ENCODE peak calls at places on chromosomes 6 and 20, in six cellular contexts. One of them, this sample, is unnamed.

GRCh38 chr6:106046116-106046853 is 39.9 kb upstream of the PRDM1 start:
- DNase-seq in effector memory CD4-positive, alpha-beta T cell: no peak
- DNase-seq in mesenchymal stem cell: no peak
- DNase-seq in psoas muscle: no peak
- DNase-seq in hepatocyte: peak; percentile 77
- DNase-seq in heart right ventricle: no peak
- DNase-seq in this sample: no peak

GRCh38 chr6:83472767-83473166 is 39.6 kb upstream of the PRSS35 start:
- DNase-seq in effector memory CD4-positive, alpha-beta T cell: no peak
- DNase-seq in mesenchymal stem cell: no peak
- DNase-seq in psoas muscle: no peak
- DNase-seq in hepatocyte: no peak
- DNase-seq in heart right ventricle: no peak
- DNase-seq in this sample: no peak

GRCh38 chr20:48209102-48209501 is 423.8 kb upstream of the SULF2 start:
- DNase-seq in effector memory CD4-positive, alpha-beta T cell: no peak
- DNase-seq in mesenchymal stem cell: no peak
- DNase-seq in psoas muscle: no peak
- DNase-seq in hepatocyte: no peak
- DNase-seq in heart right ventricle: no peak
- DNase-seq in this sample: no peak

GRCh38 chr20:57244627-57245214 is 21.7 kb downstream of the BMP7 start:
- DNase-seq in effector memory CD4-positive, alpha-beta T cell: no peak
- DNase-seq in mesenchymal stem cell: no peak
- DNase-seq in psoas muscle: no peak
- DNase-seq in hepatocyte: no peak
- DNase-seq in heart right ventricle: no peak
- DNase-seq in this sample: no peak

GRCh38 chr6:158536891-158537798 is 22.7 kb upstream of the TMEM181 start:
- DNase-seq in effector memory CD4-positive, alpha-beta T cell: peak; percentile 20
- DNase-seq in mesenchymal stem cell: peak; percentile 36
- DNase-seq in psoas muscle: no peak
- DNase-seq in hepatocyte: peak; percentile 70
- DNase-seq in heart right ventricle: no peak
- DNase-seq in this sample: no peak

GRCh38 chr6:11323666-11324452 is 91.4 kb upstream of the NEDD9 start:
- DNase-seq in effector memory CD4-positive, alpha-beta T cell: no peak
- DNase-seq in mesenchymal stem cell: no peak
- DNase-seq in psoas muscle: no peak
- DNase-seq in hepatocyte: peak; percentile 33
- DNase-seq in heart right ventricle: no peak
- DNase-seq in this sample: peak; percentile 29

GRCh38 chr6:139982652-139983051 is 608.2 kb upstream of the CITED2 start:
- DNase-seq in effector memory CD4-positive, alpha-beta T cell: no peak
- DNase-seq in mesenchymal stem cell: peak; percentile 78
- DNase-seq in psoas muscle: no peak
- DNase-seq in hepatocyte: no peak
- DNase-seq in heart right ventricle: no peak
- DNase-seq in this sample: no peak

GRCh38 chr6:20468179-20468578 is 66.1 kb upstream of the CDKAL1 start:
- DNase-seq in effector memory CD4-positive, alpha-beta T cell: no peak
- DNase-seq in mesenchymal stem cell: no peak
- DNase-seq in psoas muscle: no peak
- DNase-seq in hepatocyte: no peak
- DNase-seq in heart right ventricle: no peak
- DNase-seq in this sample: no peak

GRCh38 chr6:88671624-88672023 is 291.8 kb downstream of the RNGTT start:
- DNase-seq in effector memory CD4-positive, alpha-beta T cell: no peak
- DNase-seq in mesenchymal stem cell: no peak
- DNase-seq in psoas muscle: no peak
- DNase-seq in hepatocyte: no peak
- DNase-seq in heart right ventricle: no peak
- DNase-seq in this sample: no peak

GRCh38 chr6:19349429-19349828 is 487.7 kb upstream of the ID4 start:
- DNase-seq in effector memory CD4-positive, alpha-beta T cell: no peak
- DNase-seq in mesenchymal stem cell: no peak
- DNase-seq in psoas muscle: no peak
- DNase-seq in hepatocyte: no peak
- DNase-seq in heart right ventricle: no peak
- DNase-seq in this sample: no peak

GRCh38 chr6:45637611-45638257 is 260.0 kb upstream of the SUPT3H start:
- DNase-seq in effector memory CD4-positive, alpha-beta T cell: no peak
- DNase-seq in mesenchymal stem cell: no peak
- DNase-seq in psoas muscle: no peak
- DNase-seq in hepatocyte: peak; percentile 48
- DNase-seq in heart right ventricle: no peak
- DNase-seq in this sample: no peak

GRCh38 chr20:51313275-51313898 is 229.1 kb downstream of the NFATC2 start:
- DNase-seq in effector memory CD4-positive, alpha-beta T cell: no peak
- DNase-seq in mesenchymal stem cell: no peak
- DNase-seq in psoas muscle: no peak
- DNase-seq in hepatocyte: no peak
- DNase-seq in heart right ventricle: no peak
- DNase-seq in this sample: no peak

GRCh38 chr6:12363651-12364381 is 73.7 kb downstream of the EDN1 start:
- DNase-seq in effector memory CD4-positive, alpha-beta T cell: no peak
- DNase-seq in mesenchymal stem cell: no peak
- DNase-seq in psoas muscle: no peak
- DNase-seq in hepatocyte: peak; percentile 77
- DNase-seq in heart right ventricle: no peak
- DNase-seq in this sample: no peak

GRCh38 chr20:44089987-44090674 is 96.9 kb downstream of the JPH2 start:
- DNase-seq in effector memory CD4-positive, alpha-beta T cell: no peak
- DNase-seq in mesenchymal stem cell: peak; percentile 73
- DNase-seq in psoas muscle: no peak
- DNase-seq in hepatocyte: peak; percentile 44
- DNase-seq in heart right ventricle: no peak
- DNase-seq in this sample: no peak

GRCh38 chr6:155517282-155517681 is 61.6 kb upstream of the NOX3 start:
- DNase-seq in effector memory CD4-positive, alpha-beta T cell: no peak
- DNase-seq in mesenchymal stem cell: no peak
- DNase-seq in psoas muscle: no peak
- DNase-seq in hepatocyte: no peak
- DNase-seq in heart right ventricle: no peak
- DNase-seq in this sample: no peak

GRCh38 chr6:103893082-103893481 is 966.6 kb downstream of the HACE1 start:
- DNase-seq in effector memory CD4-positive, alpha-beta T cell: no peak
- DNase-seq in mesenchymal stem cell: peak; percentile 25
- DNase-seq in psoas muscle: no peak
- DNase-seq in hepatocyte: peak; percentile 19
- DNase-seq in heart right ventricle: no peak
- DNase-seq in this sample: no peak

GRCh38 chr20:12970372-12970821 is 38.4 kb upstream of the SPTLC3 start:
- DNase-seq in effector memory CD4-positive, alpha-beta T cell: no peak
- DNase-seq in mesenchymal stem cell: peak; percentile 60
- DNase-seq in psoas muscle: no peak
- DNase-seq in hepatocyte: peak; percentile 60
- DNase-seq in heart right ventricle: no peak
- DNase-seq in this sample: no peak

GRCh38 chr6:117352466-117353081 is 73.2 kb downstream of the ROS1 start:
- DNase-seq in effector memory CD4-positive, alpha-beta T cell: no peak
- DNase-seq in mesenchymal stem cell: peak; percentile 28
- DNase-seq in psoas muscle: no peak
- DNase-seq in hepatocyte: peak; percentile 37
- DNase-seq in heart right ventricle: no peak
- DNase-seq in this sample: no peak

GRCh38 chr6:132087391-132087790 is 136.2 kb upstream of the CCN2 start:
- DNase-seq in effector memory CD4-positive, alpha-beta T cell: no peak
- DNase-seq in mesenchymal stem cell: peak; percentile 16
- DNase-seq in psoas muscle: no peak
- DNase-seq in hepatocyte: no peak
- DNase-seq in heart right ventricle: no peak
- DNase-seq in this sample: no peak

GRCh38 chr6:138647006-138647405 is 126.6 kb upstream of the CCDC28A start:
- DNase-seq in effector memory CD4-positive, alpha-beta T cell: no peak
- DNase-seq in mesenchymal stem cell: no peak
- DNase-seq in psoas muscle: no peak
- DNase-seq in hepatocyte: no peak
- DNase-seq in heart right ventricle: no peak
- DNase-seq in this sample: no peak

GRCh38 chr20:50120935-50121693 is 8.2 kb upstream of the UBE2V1 start:
- DNase-seq in effector memory CD4-positive, alpha-beta T cell: peak; percentile 36
- DNase-seq in mesenchymal stem cell: peak; percentile 67
- DNase-seq in psoas muscle: peak; percentile 85
- DNase-seq in hepatocyte: peak; percentile 61
- DNase-seq in heart right ventricle: peak; percentile 58
- DNase-seq in this sample: peak; percentile 48

GRCh38 chr6:158068893-158069799 is 87.5 kb downstream of the SYNJ2 start:
- DNase-seq in effector memory CD4-positive, alpha-beta T cell: no peak
- DNase-seq in mesenchymal stem cell: peak; percentile 25
- DNase-seq in psoas muscle: no peak
- DNase-seq in hepatocyte: peak; percentile 78
- DNase-seq in heart right ventricle: no peak
- DNase-seq in this sample: no peak

GRCh38 chr6:32847004-32847403 is 3.2 kb upstream of the PSMB8 start:
- DNase-seq in effector memory CD4-positive, alpha-beta T cell: no peak
- DNase-seq in mesenchymal stem cell: no peak
- DNase-seq in psoas muscle: no peak
- DNase-seq in hepatocyte: no peak
- DNase-seq in heart right ventricle: no peak
- DNase-seq in this sample: no peak

GRCh38 chr6:75268121-75268987 is 16.2 kb downstream of the TMEM30A start:
- DNase-seq in effector memory CD4-positive, alpha-beta T cell: no peak
- DNase-seq in mesenchymal stem cell: peak; percentile 62
- DNase-seq in psoas muscle: no peak
- DNase-seq in hepatocyte: no peak
- DNase-seq in heart right ventricle: no peak
- DNase-seq in this sample: no peak

GRCh38 chr6:90156861-90157260 is 139.8 kb downstream of the BACH2 start:
- DNase-seq in effector memory CD4-positive, alpha-beta T cell: peak; percentile 17
- DNase-seq in mesenchymal stem cell: no peak
- DNase-seq in psoas muscle: no peak
- DNase-seq in hepatocyte: no peak
- DNase-seq in heart right ventricle: no peak
- DNase-seq in this sample: no peak

GRCh38 chr20:59829415-59830106 is 103.9 kb downstream of the SYCP2 start:
- DNase-seq in effector memory CD4-positive, alpha-beta T cell: no peak
- DNase-seq in mesenchymal stem cell: no peak
- DNase-seq in psoas muscle: no peak
- DNase-seq in hepatocyte: no peak
- DNase-seq in heart right ventricle: no peak
- DNase-seq in this sample: peak; percentile 12

GRCh38 chr6:150269857-150270223 is 99.0 kb upstream of the IYD start:
- DNase-seq in effector memory CD4-positive, alpha-beta T cell: no peak
- DNase-seq in mesenchymal stem cell: no peak
- DNase-seq in psoas muscle: no peak
- DNase-seq in hepatocyte: peak; percentile 72
- DNase-seq in heart right ventricle: no peak
- DNase-seq in this sample: no peak

GRCh38 chr20:1569417-1569861 is 11.9 kb upstream of the SIRPD start:
- DNase-seq in effector memory CD4-positive, alpha-beta T cell: no peak
- DNase-seq in mesenchymal stem cell: no peak
- DNase-seq in psoas muscle: no peak
- DNase-seq in hepatocyte: peak; percentile 1
- DNase-seq in heart right ventricle: no peak
- DNase-seq in this sample: no peak

GRCh38 chr6:5390177-5390576 is 128.9 kb downstream of the FARS2 start:
- DNase-seq in effector memory CD4-positive, alpha-beta T cell: no peak
- DNase-seq in mesenchymal stem cell: no peak
- DNase-seq in psoas muscle: no peak
- DNase-seq in hepatocyte: no peak
- DNase-seq in heart right ventricle: no peak
- DNase-seq in this sample: no peak

DNA sequence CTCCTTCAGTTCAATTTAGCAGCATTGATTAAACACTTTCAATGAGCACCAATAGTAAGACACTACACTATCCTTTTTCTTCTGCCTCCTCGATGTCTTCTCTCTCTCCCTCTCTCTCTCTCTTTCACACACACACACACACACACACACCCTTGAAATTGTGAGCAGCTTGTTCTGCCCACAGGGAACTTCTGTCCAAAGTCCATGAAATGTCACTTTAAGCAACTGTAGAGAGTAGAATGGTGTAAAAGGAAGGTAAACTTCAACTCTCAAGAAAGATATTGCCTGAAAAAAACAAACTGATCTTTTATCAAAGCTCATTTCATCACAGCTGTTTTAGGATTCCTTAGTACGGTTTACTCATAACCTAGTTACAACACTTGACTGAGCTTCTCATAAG is 107.1 kb downstream of the TNFRSF21 start:
- DNase-seq in effector memory CD4-positive, alpha-beta T cell: no peak
- DNase-seq in mesenchymal stem cell: no peak
- DNase-seq in psoas muscle: no peak
- DNase-seq in hepatocyte: no peak
- DNase-seq in heart right ventricle: no peak
- DNase-seq in this sample: no peak
- H3K4me1 ChIP-seq in effector memory CD4-positive, alpha-beta T cell: no peaks in the 10 kb centered on the region
- H3K4me1 ChIP-seq in mesenchymal stem cell: no peaks in the 10 kb centered on the region
- H3K4me1 ChIP-seq in psoas muscle: no peaks in the 10 kb centered on the region
- H3K4me1 ChIP-seq in hepatocyte: peaks cover 5% of the 10 kb centered on the region
- H3K4me1 ChIP-seq in heart right ventricle: no peaks in the 10 kb centered on the region
- H3K4me1 ChIP-seq in this sample: no peaks in the 10 kb centered on the region

DNA sequence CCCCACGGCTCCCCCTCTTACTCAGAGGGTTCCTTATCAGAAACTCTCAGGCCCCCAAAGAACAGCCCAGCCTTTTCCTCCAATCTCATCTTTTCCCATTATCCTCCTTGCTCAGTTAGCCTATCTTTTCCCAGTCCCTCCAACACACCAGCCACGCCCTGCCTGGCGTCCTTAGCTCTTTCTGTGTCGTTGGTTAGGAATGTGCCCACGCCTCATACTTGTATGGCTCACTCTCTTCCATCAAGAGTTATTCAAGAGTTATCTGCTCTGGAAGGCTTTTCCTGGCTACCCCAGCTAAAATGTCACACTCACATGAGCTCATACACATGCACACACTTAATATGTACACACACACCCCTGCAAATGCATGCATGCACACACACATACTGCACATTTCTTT is 37.5 kb downstream of the SLC2A10 start:
- DNase-seq in effector memory CD4-positive, alpha-beta T cell: no peak
- DNase-seq in mesenchymal stem cell: no peak
- DNase-seq in psoas muscle: no peak
- DNase-seq in hepatocyte: peak; percentile 50
- DNase-seq in heart right ventricle: no peak
- DNase-seq in this sample: no peak
- H3K27ac ChIP-seq in effector memory CD4-positive, alpha-beta T cell: no peak overlapping the region
- H3K27ac ChIP-seq in mesenchymal stem cell: no peak overlapping the region
- H3K27ac ChIP-seq in psoas muscle: no peak overlapping the region
- H3K27ac ChIP-seq in hepatocyte: no peak overlapping the region
- H3K27ac ChIP-seq in heart right ventricle: no peak overlapping the region
- H3K27ac ChIP-seq in this sample: no peak overlapping the region

DNA sequence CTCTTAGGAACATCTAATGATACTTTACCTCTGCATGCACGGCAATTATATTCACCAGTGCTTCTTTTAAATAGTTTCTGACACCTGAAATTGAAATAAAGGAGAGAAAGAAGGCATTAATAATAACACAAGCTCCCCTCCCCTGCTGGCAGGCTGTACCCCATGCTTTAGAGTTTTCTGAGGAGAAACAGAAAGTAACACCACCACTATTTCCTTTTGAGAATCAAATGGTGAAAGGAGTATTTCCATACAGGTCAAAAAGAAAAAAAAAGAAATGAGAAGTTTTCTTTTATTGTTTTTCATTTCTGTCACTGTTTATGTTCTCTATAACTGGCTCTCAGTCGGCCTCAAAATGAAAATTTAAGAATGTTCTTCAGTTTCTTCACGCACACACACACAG is 108.1 kb downstream of the IRF4 start:
- DNase-seq in effector memory CD4-positive, alpha-beta T cell: no peak
- DNase-seq in mesenchymal stem cell: peak; percentile 11
- DNase-seq in psoas muscle: no peak
- DNase-seq in hepatocyte: no peak
- DNase-seq in heart right ventricle: no peak
- DNase-seq in this sample: no peak
- H3K4me1 ChIP-seq in effector memory CD4-positive, alpha-beta T cell: peaks cover 19% of the 10 kb centered on the region
- H3K4me1 ChIP-seq in mesenchymal stem cell: no peaks in the 10 kb centered on the region
- H3K4me1 ChIP-seq in psoas muscle: no peaks in the 10 kb centered on the region
- H3K4me1 ChIP-seq in hepatocyte: no peaks in the 10 kb centered on the region
- H3K4me1 ChIP-seq in heart right ventricle: no peaks in the 10 kb centered on the region
- H3K4me1 ChIP-seq in this sample: peaks cover 6% of the 10 kb centered on the region

GRCh38 chr20:37902504-37903313 is at the start of gene VSTM2L:
- DNase-seq in effector memory CD4-positive, alpha-beta T cell: no peak
- DNase-seq in mesenchymal stem cell: peak; percentile 28
- DNase-seq in psoas muscle: no peak
- DNase-seq in hepatocyte: peak; percentile 65
- DNase-seq in heart right ventricle: no peak
- DNase-seq in this sample: no peak
- H3K27ac ChIP-seq in effector memory CD4-positive, alpha-beta T cell: no peak within 1 kb of the TSS
- H3K27ac ChIP-seq in mesenchymal stem cell: no peak within 1 kb of the TSS
- H3K27ac ChIP-seq in psoas muscle: no peak within 1 kb of the TSS
- H3K27ac ChIP-seq in hepatocyte: no peak within 1 kb of the TSS
- H3K27ac ChIP-seq in heart right ventricle: no peak within 1 kb of the TSS
- H3K27ac ChIP-seq in this sample: peak within 1 kb of the TSS; percentile 16

This sample was measured in left ventricle myocardium inferior.